ENCODE peak calls at places on chromosomes 6 and 20, in five cellular contexts. G, X, Z, I and W are unnamed samples.

GRCh38 chr6:154960299-154960796 is 34.8 kb upstream of the TIAM2 start:
- DNase-seq in G (no peak), X (no peak), Z (peak; percentile 19), I (no peak), W (no peak)

GRCh38 chr6:149627672-149628071 is 20.8 kb downstream of the KATNA1 start:
- DNase-seq in G (no peak), X (no peak), Z (no peak), I (no peak), W (no peak)

GRCh38 chr20:49187330-49188100 is 619 bp downstream of the STAU1 start:
- DNase-seq in G (peak; percentile 58), X (peak; percentile 43), Z (no peak), I (no peak), W (no peak)

GRCh38 chr20:34977365-34978091 is 21.9 kb downstream of the MYH7B start:
- DNase-seq in G (no peak), X (no peak), Z (peak; percentile 80), I (peak; percentile 60), W (no peak)

GRCh38 chr6:138655828-138656227 is 117.7 kb upstream of the CCDC28A start:
- DNase-seq in G (peak; percentile 33), X (no peak), Z (no peak), I (no peak), W (no peak)

GRCh38 chr20:8020314-8021079 is 936 bp upstream of the TMX4 start:
- DNase-seq in G (no peak), X (no peak), Z (no peak), I (no peak), W (no peak)

GRCh38 chr6:39260451-39260850 is 31.2 kb upstream of the KCNK5 start:
- DNase-seq in G (no peak), X (no peak), Z (no peak), I (no peak), W (peak; percentile 19)

GRCh38 chr6:104118274-104118673 is 741.4 kb downstream of the HACE1 start:
- DNase-seq in G (no peak), X (no peak), Z (no peak), I (no peak), W (peak; percentile 55)

GRCh38 chr6:40874495-40874894 is 164.5 kb downstream of the UNC5CL start:
- DNase-seq in G (peak; percentile 69), X (no peak), Z (no peak), I (no peak), W (no peak)

GRCh38 chr6:148200302-148200701 is 142.3 kb upstream of the SASH1 start:
- DNase-seq in G (peak; percentile 24), X (no peak), Z (no peak), I (no peak), W (no peak)

GRCh38 chr6:45714795-45715507 is 300.7 kb downstream of the CLIC5 start:
- DNase-seq in G (peak; percentile 92), X (no peak), Z (no peak), I (peak; percentile 91), W (peak; percentile 77)

GRCh38 chr6:166442131-166442530 is 59.4 kb upstream of the MPC1 start:
- DNase-seq in G (no peak), X (no peak), Z (no peak), I (no peak), W (no peak)

GRCh38 chr6:166440729-166441128 is 58.0 kb upstream of the MPC1 start:
- DNase-seq in G (no peak), X (no peak), Z (no peak), I (no peak), W (no peak)

GRCh38 chr6:166441641-166442078 is 58.9 kb upstream of the MPC1 start:
- DNase-seq in G (no peak), X (peak; percentile 45), Z (no peak), I (no peak), W (no peak)

GRCh38 chr6:166444446-166444845 is 61.7 kb upstream of the MPC1 start:
- DNase-seq in G (no peak), X (no peak), Z (no peak), I (no peak), W (no peak)

GRCh38 chr6:166443166-166443565 is 60.4 kb upstream of the MPC1 start:
- DNase-seq in G (no peak), X (no peak), Z (no peak), I (no peak), W (no peak)
- TF ChIP-seq CTCF in G (peak; percentile 11), X (no peak), Z (no peak), I (no peak), W (no peak)

GRCh38 chr6:7440476-7440875 is 50.9 kb downstream of the RIOK1 start:
- DNase-seq in G (no peak), X (no peak), Z (no peak), I (peak; percentile 87), W (no peak)

GRCh38 chr6:7441048-7441775 is 51.6 kb downstream of the RIOK1 start:
- DNase-seq in G (no peak), X (no peak), Z (no peak), I (no peak), W (no peak)

GRCh38 chr6:7439243-7439642 is 49.6 kb downstream of the RIOK1 start:
- DNase-seq in G (no peak), X (no peak), Z (no peak), I (no peak), W (no peak)

GRCh38 chr6:7445076-7445475 is 55.5 kb downstream of the RIOK1 start:
- DNase-seq in G (no peak), X (no peak), Z (no peak), I (peak; percentile 95), W (no peak)

DNA sequence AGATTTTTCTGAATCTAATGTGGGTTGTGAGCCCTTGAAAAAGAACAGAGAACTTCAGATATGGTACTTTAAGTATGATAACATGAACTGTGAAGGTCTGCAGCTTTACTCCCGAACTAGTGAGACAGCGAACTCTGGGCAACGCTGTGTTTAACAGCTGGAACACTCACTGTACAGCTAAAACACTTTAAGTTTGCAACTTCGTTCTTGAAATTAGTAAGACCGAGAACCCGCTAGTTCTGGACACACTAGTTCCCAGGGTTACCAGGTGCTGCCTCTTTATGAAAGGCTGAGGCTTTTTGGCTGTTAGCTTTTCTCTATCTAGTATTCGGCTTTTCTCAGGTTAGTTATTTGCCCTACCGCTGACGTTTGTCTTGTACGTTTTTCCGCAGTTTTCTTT is 52.9 kb downstream of the RIOK1 start:
- DNase-seq in G (no peak), X (no peak), Z (no peak), I (no peak), W (no peak)
- H3K36me3 ChIP-seq in G (no peaks in the 10 kb centered on the region), X (no peaks in the 10 kb centered on the region), Z (no peaks in the 10 kb centered on the region), I (no peaks in the 10 kb centered on the region), W (no peaks in the 10 kb centered on the region)

GRCh38 chr20:16904751-16905150 is 156.6 kb downstream of the OTOR start:
- DNase-seq in G (peak; percentile 6), X (no peak), Z (no peak), I (no peak), W (no peak)
- TF ChIP-seq CTCF in G (peak; percentile 39), X (no peak), Z (no peak), I (peak; percentile 13), W (no peak)

DNA sequence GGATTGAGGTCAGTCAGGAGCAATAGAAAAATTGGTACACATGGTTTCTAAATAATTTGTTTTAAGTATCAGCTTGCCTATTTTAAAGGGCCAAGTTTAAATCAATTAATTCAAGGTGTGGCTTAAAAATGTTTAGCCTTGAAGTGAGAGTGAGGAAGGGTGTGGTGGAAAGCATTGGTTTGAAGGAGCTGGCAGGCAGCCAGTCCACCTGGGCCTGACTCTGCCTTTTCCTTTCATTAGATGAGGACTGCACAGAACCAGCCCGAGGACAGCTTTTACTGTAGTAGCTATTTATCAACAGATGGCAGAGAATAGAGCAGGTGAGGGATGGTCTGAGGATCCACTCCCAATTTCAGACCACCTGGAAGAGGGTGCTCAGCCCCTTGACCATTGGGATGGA is 42.4 kb downstream of the DHX35 start:
- DNase-seq in G (no peak), X (peak; percentile 71), Z (no peak), I (no peak), W (peak; percentile 57)
- H3K36me3 ChIP-seq in G (peaks cover 43% of the 10 kb centered on the region), X (peaks cover 96% of the 10 kb centered on the region), Z (peaks cover 98% of the 10 kb centered on the region), I (peaks cover 33% of the 10 kb centered on the region), W (peaks cover 6% of the 10 kb centered on the region)

GRCh38 chr6:1615651-1616420 is 6.1 kb downstream of the FOXC1 start:
- DNase-seq in G (no peak), X (no peak), Z (no peak), I (peak; percentile 92), W (no peak)

GRCh38 chr6:1614448-1614766 is 4.7 kb downstream of the FOXC1 start:
- DNase-seq in G (peak; percentile 51), X (no peak), Z (no peak), I (no peak), W (no peak)

GRCh38 chr6:1616556-1617463 is 7.1 kb downstream of the FOXC1 start:
- DNase-seq in G (peak; percentile 35), X (no peak), Z (no peak), I (peak; percentile 91), W (no peak)

GRCh38 chr6:1613631-1614447 is 4.1 kb downstream of the FOXC1 start:
- DNase-seq in G (peak; percentile 90), X (no peak), Z (no peak), I (peak; percentile 99), W (peak; percentile 10)

GRCh38 chr6:1614767-1615650 is 5.3 kb downstream of the FOXC1 start:
- DNase-seq in G (peak; percentile 71), X (no peak), Z (no peak), I (peak; percentile 94), W (no peak)
- TF ChIP-seq CTCF in G (no peak), X (no peak), Z (no peak), I (no peak), W (no peak)

GRCh38 chr6:7193122-7193521 is 85.4 kb downstream of the RREB1 start:
- DNase-seq in G (no peak), X (no peak), Z (no peak), I (no peak), W (no peak)
- H3K36me3 ChIP-seq in G (no peaks in the 10 kb centered on the region), X (peaks cover 47% of the 10 kb centered on the region), Z (peaks cover 45% of the 10 kb centered on the region), I (peaks cover 45% of the 10 kb centered on the region), W (peaks cover 21% of the 10 kb centered on the region)

GRCh38 chr20:38242848-38243449 is 17.6 kb downstream of the KIAA1755 start:
- DNase-seq in G (peak; percentile 55), X (peak; percentile 7), Z (no peak), I (no peak), W (no peak)
- TF ChIP-seq CTCF in G (peak; percentile 81), X (peak; percentile 22), Z (peak; percentile 26), I (peak; percentile 46), W (peak; percentile 41)

GRCh38 chr6:16150098-16150497 is 21.2 kb downstream of the MYLIP start:
- DNase-seq in G (no peak), X (no peak), Z (no peak), I (no peak), W (no peak)

GRCh38 chr6:16148498-16148897 is 19.6 kb downstream of the MYLIP start:
- DNase-seq in G (no peak), X (no peak), Z (no peak), I (no peak), W (no peak)

GRCh38 chr6:16146028-16146427 is 17.1 kb downstream of the MYLIP start:
- DNase-seq in G (no peak), X (no peak), Z (no peak), I (no peak), W (peak; percentile 64)

GRCh38 chr6:16146527-16146955 is 17.7 kb downstream of the MYLIP start:
- DNase-seq in G (no peak), X (no peak), Z (no peak), I (no peak), W (no peak)

GRCh38 chr6:16149305-16149704 is 20.4 kb downstream of the MYLIP start:
- DNase-seq in G (no peak), X (no peak), Z (no peak), I (no peak), W (no peak)
- H3K36me3 ChIP-seq in G (peaks cover 32% of the 10 kb centered on the region), X (peaks cover 71% of the 10 kb centered on the region), Z (peaks cover 75% of the 10 kb centered on the region), I (no peaks in the 10 kb centered on the region), W (peaks cover 6% of the 10 kb centered on the region)